ENCODE peak calls at places on chromosomes 13 and 19, in seven cellular contexts. A, T, I, O, R, V and U are unnamed samples.

GRCh38 chr13:51585234-51585672 is 991 bp downstream of the WDFY2 start:
- DNase-seq in A (no peak), T (no peak), I (no peak), O (no peak), R (no peak), V (peak), U (no peak)

GRCh38 chr13:98345103-98345899 is 168.2 kb upstream of the RNF113B start:
- DNase-seq in A (no peak), T (no peak), I (peak), O (no peak), R (no peak), V (no peak), U (no peak)

GRCh38 chr19:40601061-40601973 is at the start of gene LTBP4:
- DNase-seq in A (peak), T (peak), I (peak), O (peak), R (no peak), V (no peak), U (no peak)

GRCh38 chr13:24692541-24692940 is 12.3 kb downstream of the ATP12A start:
- DNase-seq in A (no peak), T (no peak), I (no peak), O (no peak), R (peak), V (peak), U (no peak)

GRCh38 chr19:29520390-29520789 is 5.4 kb upstream of the VSTM2B start:
- DNase-seq in A (no peak), T (no peak), I (no peak), O (no peak), R (no peak), V (no peak), U (no peak)

GRCh38 chr19:50639121-50640112 is at the start of gene SYT3:
- DNase-seq in A (peak), T (no peak), I (peak), O (peak), R (no peak), V (peak), U (no peak)

GRCh38 chr19:33434886-33435705 is 61.6 kb downstream of the CEBPG start:
- DNase-seq in A (peak), T (no peak), I (no peak), O (peak), R (no peak), V (peak), U (no peak)

GRCh38 chr13:113393572-113394503 is 29.9 kb upstream of the GRTP1 start:
- DNase-seq in A (peak), T (peak), I (peak), O (peak), R (no peak), V (peak), U (peak)

GRCh38 chr19:29318581-29318980 is 105.6 kb upstream of the UQCRFS1 start:
- DNase-seq in A (no peak), T (no peak), I (no peak), O (no peak), R (no peak), V (no peak), U (no peak)

GRCh38 chr19:4343056-4343844 is at the start of gene MPND:
- DNase-seq in A (peak), T (peak), I (peak), O (peak), R (no peak), V (peak), U (peak)
- H3K4me3 ChIP-seq in A (peak), T (peak), I (peak), O (peak), R (peak), V (peak), U (peak)

GRCh38 chr19:47243364-47243775 is 12.4 kb upstream of the BBC3 start:
- DNase-seq in A (no peak), T (no peak), I (no peak), O (no peak), R (no peak), V (no peak), U (no peak)
- H3K4me3 ChIP-seq in A (peak), T (no peak), I (no peak), O (peak), R (peak), V (peak), U (peak)

DNA sequence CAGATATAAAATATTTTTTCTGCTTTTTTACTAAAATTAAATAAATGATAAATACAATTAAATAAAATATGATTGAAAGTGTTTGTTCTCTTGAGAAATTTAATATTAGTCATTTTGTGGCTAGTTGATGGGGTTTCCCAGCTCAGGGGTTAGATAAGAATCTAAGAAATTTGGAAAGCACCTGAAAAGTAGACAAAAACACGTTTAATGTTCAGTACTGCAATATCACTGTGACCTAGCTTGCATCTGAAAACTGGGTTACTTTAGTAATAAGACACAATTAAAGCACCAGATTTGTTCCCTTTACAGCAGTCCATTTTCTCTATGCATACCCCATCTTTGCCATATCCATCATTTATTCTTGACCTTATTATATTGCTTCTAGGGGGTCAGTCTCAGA is 1454.8 kb upstream of the SPRY2 start:
- DNase-seq in A (no peak), T (no peak), I (no peak), O (no peak), R (no peak), V (no peak), U (no peak)
- H3K4me3 ChIP-seq in A (no peak), T (no peak), I (no peak), O (no peak), R (no peak), V (no peak), U (no peak)

DNA sequence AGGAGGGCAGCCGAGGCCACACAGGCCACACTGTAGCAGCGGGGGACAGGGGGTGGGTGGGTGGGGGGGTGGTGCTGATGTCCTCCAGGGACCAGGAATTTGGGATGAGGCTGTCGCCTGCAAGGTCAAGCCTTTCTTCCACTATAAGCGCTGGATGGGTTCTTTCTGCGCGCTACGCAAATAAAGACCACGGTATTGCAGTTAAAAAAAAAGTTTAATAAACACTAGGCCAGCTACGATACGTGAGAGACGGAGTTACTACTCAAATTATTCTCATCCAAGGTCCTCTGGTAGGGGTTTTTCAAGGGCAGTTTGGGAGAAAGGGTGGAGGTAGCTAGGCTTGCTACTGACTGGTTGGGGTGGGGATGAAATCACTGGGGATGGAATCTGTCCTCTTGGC is 508 bp upstream of the ZNF44 start:
- DNase-seq in A (no peak), T (no peak), I (peak), O (no peak), R (no peak), V (no peak), U (no peak)
- H3K4me3 ChIP-seq in A (peak), T (peak), I (peak), O (peak), R (peak), V (peak), U (peak)

DNA sequence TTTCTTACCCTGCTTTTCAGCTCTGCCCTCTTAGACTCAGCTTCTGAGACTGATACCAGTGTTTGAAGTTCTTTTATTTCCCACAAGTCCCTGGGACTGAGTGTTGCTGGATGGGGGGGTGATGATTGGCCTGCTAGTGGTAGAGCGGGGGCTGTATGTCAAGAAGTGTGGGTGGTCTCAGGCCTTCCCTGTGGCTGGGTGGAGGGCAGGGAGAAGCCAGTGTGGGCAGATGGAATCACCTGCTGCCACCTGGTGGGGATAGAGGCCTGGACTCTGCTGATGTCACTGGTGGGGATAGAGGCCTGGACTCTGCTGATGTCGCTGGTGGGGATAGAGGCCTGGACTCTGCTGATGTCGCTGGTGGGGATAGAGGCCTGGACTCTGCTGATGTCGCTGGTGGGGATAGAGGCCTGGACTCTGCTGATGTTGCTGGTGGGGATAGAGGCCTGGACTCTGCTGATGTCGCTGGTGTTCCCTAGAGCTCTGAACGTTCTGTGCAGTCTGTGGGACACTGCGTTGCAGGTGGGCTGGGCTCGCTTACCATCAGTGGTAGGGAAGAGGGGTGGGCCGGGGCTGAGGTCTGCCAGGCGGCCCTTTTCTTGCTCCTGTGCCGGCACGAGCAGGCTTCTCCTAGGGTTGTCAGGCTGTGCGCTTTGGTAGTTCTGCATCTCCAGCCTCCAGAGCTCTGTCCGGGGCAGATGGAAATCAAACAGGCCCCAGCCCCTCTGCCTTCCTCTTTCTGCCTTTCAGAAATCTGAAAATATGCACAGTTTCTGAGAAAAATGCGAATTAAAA is 101.3 kb downstream of the ARHGEF7 start:
- DNase-seq in A (no peak), T (no peak), I (peak), O (peak), R (no peak), V (no peak), U (peak)
- H3K4me3 ChIP-seq in A (no peak), T (no peak), I (no peak), O (peak), R (no peak), V (no peak), U (no peak)

GRCh38 chr19:16071072-16071691 is 5.1 kb upstream of the TPM4 start:
- DNase-seq in A (no peak), T (no peak), I (no peak), O (no peak), R (no peak), V (no peak), U (no peak)
- H3K4me3 ChIP-seq in A (no peak), T (peak), I (no peak), O (no peak), R (no peak), V (no peak), U (no peak)